ENCODE peak calls at places on chromosome 16, in four cellular contexts. I is GM12865, O is lower lobe of right lung, S is HFF-Myc. H is an unnamed sample.

GRCh38 chr16:19417640-19418039 is at the start of gene TMC5:
- DNase-seq in O (no peak), I (no peak), S (no peak), H (no peak)

GRCh38 chr16:31055613-31056012 is 18.4 kb downstream of the ZNF668 start:
- DNase-seq in I (no peak), O (no peak), S (no peak), H (no peak)

GRCh38 chr16:49588729-49589384 is 215.3 kb downstream of the C16orf78 start:
- DNase-seq in S (no peak), I (no peak), O (no peak), H (peak; percentile 34)

GRCh38 chr16:11224894-11225676 is 30.9 kb downstream of the SOCS1 start:
- DNase-seq in I (peak; percentile 94), S (no peak), O (peak; percentile 63), H (no peak)

GRCh38 chr16:80654094-80654862 is 113.5 kb downstream of the DYNLRB2 start:
- DNase-seq in I (no peak), S (no peak), O (no peak), H (no peak)

GRCh38 chr16:53844796-53845195 is 140.8 kb downstream of the FTO start:
- DNase-seq in O (no peak), I (no peak), S (no peak), H (no peak)

GRCh38 chr16:3879887-3880564 is 487 bp downstream of the CREBBP start:
- DNase-seq in O (peak; percentile 86), S (no peak), I (peak; percentile 79), H (peak; percentile 90)

GRCh38 chr16:4529085-4530060 is 9.2 kb downstream of the CDIP1 start:
- DNase-seq in I (peak; percentile 40), O (no peak), S (no peak), H (no peak)

GRCh38 chr16:70410736-70411135 is 28.2 kb downstream of the ST3GAL2 start:
- DNase-seq in S (no peak), I (no peak), O (no peak), H (no peak)

DNA sequence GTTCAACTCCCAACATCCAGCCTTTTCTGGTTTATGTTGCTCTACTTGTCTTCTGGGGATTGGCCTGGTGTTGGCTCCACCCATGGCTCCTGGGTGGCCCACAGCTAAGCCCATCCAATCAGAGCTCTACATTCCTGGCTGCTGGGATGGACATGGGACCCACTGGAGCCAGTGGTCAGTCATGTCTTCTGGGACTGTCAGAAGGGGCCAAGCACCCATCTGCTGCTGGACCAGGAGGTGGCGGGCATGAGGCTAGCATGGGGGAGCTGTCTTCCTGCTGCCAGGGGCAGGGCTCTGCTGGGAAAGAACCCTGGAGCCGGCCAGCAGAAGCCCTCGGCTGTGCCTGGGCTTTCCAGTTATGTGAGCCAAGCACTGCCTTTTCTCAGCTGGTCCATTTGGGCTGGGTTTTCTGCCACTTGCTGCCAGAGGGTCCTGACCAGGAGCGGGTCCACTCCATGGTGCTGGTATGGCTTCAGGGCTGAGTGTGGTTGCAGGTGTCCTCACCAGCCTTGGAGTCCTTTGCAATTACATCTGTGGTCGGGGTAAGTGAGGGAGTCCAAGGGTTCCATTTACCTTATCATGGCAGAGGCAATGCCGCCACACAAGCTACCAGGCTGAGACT is 17.4 kb upstream of the ZNF469 start:
- DNase-seq in O (peak; percentile 14), S (no peak), I (no peak), H (no peak)
- TF ChIP-seq CTCF in O (no peak), S (no peak), I (no peak), H (no peak)

DNA sequence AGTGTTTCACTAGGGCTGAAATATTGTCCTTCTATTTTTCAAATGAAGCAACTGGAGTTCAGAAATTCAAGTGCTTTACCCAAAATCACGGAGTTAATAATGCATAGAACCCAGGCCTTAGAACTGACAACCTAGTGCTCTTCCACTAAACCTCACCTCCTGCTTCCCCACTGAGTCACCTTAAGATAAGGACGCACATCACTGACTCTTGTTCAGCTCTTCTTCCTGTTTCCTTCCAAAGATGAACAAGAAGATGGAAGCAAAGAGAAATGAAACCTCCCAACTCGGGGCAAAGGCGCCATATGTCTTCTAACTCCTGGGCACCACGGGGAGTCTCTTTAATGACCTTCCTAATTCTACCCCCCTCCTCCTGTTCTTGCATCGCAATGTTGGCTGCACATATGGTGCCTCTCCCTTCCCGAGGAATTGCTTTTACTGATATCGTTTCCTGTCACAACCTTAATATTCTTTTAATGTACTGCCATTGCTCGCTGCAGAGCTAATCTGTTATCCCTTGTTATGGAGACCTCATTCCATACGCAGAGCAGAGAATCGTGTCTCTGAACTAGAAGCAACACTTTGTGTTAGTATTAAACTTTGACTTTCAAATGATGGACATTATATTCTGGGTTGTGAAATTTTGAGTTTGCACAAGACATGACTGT is 591.4 kb downstream of the TMEM114 start:
- DNase-seq in I (no peak), S (no peak), O (no peak), H (no peak)
- TF ChIP-seq CTCF in I (no peak), S (no peak), O (no peak), H (no peak)

DNA sequence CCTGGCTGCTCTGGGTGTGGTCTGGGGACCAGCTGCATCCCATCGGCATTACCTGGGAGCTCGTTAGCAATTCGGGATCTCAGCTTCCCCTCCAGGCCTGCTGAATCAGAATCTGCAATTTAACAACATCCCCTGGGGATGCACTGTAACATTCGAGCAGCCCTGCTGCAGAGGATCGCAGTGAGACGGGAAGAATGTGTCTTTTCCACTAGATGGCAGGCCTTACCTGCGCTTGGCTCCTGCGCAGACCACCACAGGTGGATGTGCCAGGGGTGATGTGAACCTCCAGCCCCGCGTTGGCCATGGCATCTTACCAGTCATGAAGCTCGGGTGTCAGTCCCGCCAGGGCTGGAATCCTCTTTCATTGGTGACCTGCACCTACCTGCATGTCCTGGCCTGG is 209.9 kb downstream of the PRKCB start:
- DNase-seq in I (no peak), O (no peak), S (no peak), H (no peak)
- TF ChIP-seq CTCF in I (no peak), O (no peak), S (no peak), H (peak; percentile 23)

GRCh38 chr16:17404903-17405691 is 65.7 kb downstream of the XYLT1 start:
- DNase-seq in S (no peak), O (peak; percentile 48), I (no peak), H (peak; percentile 85)
- TF ChIP-seq CTCF in S (no peak), O (no peak), I (no peak), H (no peak)